ENCODE peak calls at places on chromosomes 1 and 21, in ten cellular contexts. X is activated CD8-positive, alpha-beta T cell treated with anti-CD3 and anti-CD28 coated beads for 36 hours; G is central memory CD8-positive, alpha-beta T cell; Q is IMR-90; K is activated naive CD8-positive, alpha-beta T cell treated with anti-CD3 and anti-CD28 coated beads, Interleukin-2, amount 50 U/mL, for 24 hours; O is activated T-cell treated with anti-CD3 and anti-CD28 coated beads, Interleukin-2, amount 50 U/mL, for 4 hours; I is left cardiac atrium; H is right cardiac atrium; M is left colon; A is activated CD4-positive, CD25-positive, alpha-beta regulatory T cell treated with anti-CD3 and anti-CD28 coated beads, Interleukin-2, amount 50 U/mL, for 24 hours. E is an unnamed sample.

GRCh38 chr1:117416546-117417117 is 49.4 kb downstream of the MAN1A2 start:
- ATAC-seq in X (no peak), G (no peak), Q (no peak), K (no peak), O (no peak), I (no peak), H (no peak), M (no peak), A (no peak), E (no peak)

GRCh38 chr1:56903778-56904177 is 49.2 kb downstream of the C8A start:
- ATAC-seq in X (no peak), G (no peak), Q (no peak), K (no peak), O (no peak), I (no peak), H (no peak), M (no peak), A (no peak), E (no peak)

GRCh38 chr1:107830075-107830474 is 134.9 kb downstream of the VAV3 start:
- ATAC-seq in X (no peak), G (no peak), Q (no peak), K (no peak), O (no peak), I (no peak), H (no peak), M (no peak), A (no peak), E (no peak)

GRCh38 chr1:7705048-7705907 is 65.8 kb upstream of the VAMP3 start:
- ATAC-seq in X (no peak), G (peak), Q (no peak), K (no peak), O (no peak), I (peak), H (peak), M (no peak), A (no peak), E (no peak)

GRCh38 chr1:68361511-68361910 is 88.2 kb downstream of the RPE65 start:
- ATAC-seq in X (no peak), G (no peak), Q (no peak), K (no peak), O (no peak), I (peak), H (no peak), M (no peak), A (no peak), E (no peak)

GRCh38 chr1:31441558-31441957 is 28.5 kb downstream of the SERINC2 start:
- ATAC-seq in X (no peak), G (no peak), Q (no peak), K (no peak), O (no peak), I (no peak), H (no peak), M (peak), A (no peak), E (no peak)

GRCh38 chr1:5720936-5721335 is 271.3 kb downstream of the NPHP4 start:
- ATAC-seq in X (no peak), G (no peak), Q (no peak), K (no peak), O (no peak), I (no peak), H (no peak), M (no peak), A (no peak), E (no peak)

GRCh38 chr1:58764294-58764978 is 19.4 kb downstream of the JUN start:
- ATAC-seq in X (no peak), G (no peak), Q (peak), K (no peak), O (no peak), I (peak), H (no peak), M (no peak), A (no peak), E (peak)

GRCh38 chr21:37244506-37245083 is 22.5 kb downstream of the VPS26C start:
- ATAC-seq in X (peak), G (no peak), Q (no peak), K (peak), O (peak), I (no peak), H (no peak), M (no peak), A (peak), E (no peak)

GRCh38 chr1:22575532-22576147 is 12.4 kb downstream of the EPHA8 start:
- ATAC-seq in X (no peak), G (no peak), Q (no peak), K (no peak), O (no peak), I (peak), H (no peak), M (no peak), A (no peak), E (no peak)

GRCh38 chr1:85569737-85570404 is 10.7 kb upstream of the CCN1 start:
- ATAC-seq in X (no peak), G (no peak), Q (no peak), K (no peak), O (no peak), I (no peak), H (no peak), M (no peak), A (no peak), E (no peak)

GRCh38 chr1:239044829-239045228 is 341.5 kb upstream of the CHRM3 start:
- ATAC-seq in X (no peak), G (no peak), Q (no peak), K (no peak), O (no peak), I (no peak), H (no peak), M (no peak), A (no peak), E (no peak)

GRCh38 chr1:156823210-156823790 is 6.7 kb upstream of the SH2D2A start:
- ATAC-seq in X (no peak), G (no peak), Q (no peak), K (no peak), O (no peak), I (no peak), H (no peak), M (no peak), A (no peak), E (peak)

GRCh38 chr1:62304975-62305374 is 14.3 kb downstream of the KANK4 start:
- ATAC-seq in X (no peak), G (no peak), Q (no peak), K (no peak), O (no peak), I (no peak), H (no peak), M (no peak), A (no peak), E (no peak)

GRCh38 chr1:113804421-113805255 is 7.6 kb downstream of the RSBN1 start:
- ATAC-seq in X (peak), G (no peak), Q (peak), K (peak), O (peak), I (peak), H (peak), M (peak), A (no peak), E (peak)

GRCh38 chr1:153697873-153698647 is 19.6 kb downstream of the NPR1 start:
- ATAC-seq in X (no peak), G (no peak), Q (no peak), K (no peak), O (peak), I (peak), H (peak), M (no peak), A (no peak), E (no peak)

GRCh38 chr21:42047821-42048613 is 23.1 kb upstream of the UMODL1 start:
- ATAC-seq in X (no peak), G (no peak), Q (peak), K (no peak), O (no peak), I (peak), H (peak), M (peak), A (no peak), E (no peak)

GRCh38 chr1:111604931-111605330 is 14.7 kb upstream of the RAP1A start:
- ATAC-seq in X (no peak), G (no peak), Q (peak), K (no peak), O (no peak), I (no peak), H (no peak), M (no peak), A (no peak), E (no peak)

GRCh38 chr1:10594481-10595050 is 119.8 kb downstream of the PEX14 start:
- ATAC-seq in X (no peak), G (no peak), Q (no peak), K (no peak), O (no peak), I (peak), H (no peak), M (no peak), A (no peak), E (no peak)

GRCh38 chr1:61330571-61330970 is 248.2 kb downstream of the NFIA start:
- ATAC-seq in X (no peak), G (no peak), Q (no peak), K (no peak), O (no peak), I (no peak), H (no peak), M (no peak), A (no peak), E (no peak)

GRCh38 chr1:159071970-159072582 is 4.5 kb downstream of the AIM2 start:
- ATAC-seq in X (no peak), G (no peak), Q (peak), K (no peak), O (no peak), I (peak), H (peak), M (peak), A (no peak), E (peak)

GRCh38 chr1:206751891-206752290 is 18.7 kb upstream of the IL19 start:
- ATAC-seq in X (no peak), G (no peak), Q (no peak), K (no peak), O (no peak), I (no peak), H (no peak), M (no peak), A (no peak), E (no peak)

GRCh38 chr1:155174334-155175280 is 958 bp downstream of the TRIM46 start:
- ATAC-seq in X (no peak), G (no peak), Q (peak), K (no peak), O (no peak), I (no peak), H (no peak), M (no peak), A (no peak), E (no peak)

GRCh38 chr1:48043524-48043923 is 46.3 kb upstream of the TRABD2B start:
- ATAC-seq in X (no peak), G (no peak), Q (no peak), K (no peak), O (no peak), I (no peak), H (no peak), M (peak), A (no peak), E (peak)

GRCh38 chr1:162220009-162220539 is 150.6 kb downstream of the NOS1AP start:
- ATAC-seq in X (no peak), G (no peak), Q (no peak), K (no peak), O (no peak), I (no peak), H (no peak), M (no peak), A (no peak), E (no peak)

GRCh38 chr21:29209696-29210095 is 79.3 kb downstream of the MAP3K7CL start:
- ATAC-seq in X (no peak), G (no peak), Q (no peak), K (no peak), O (no peak), I (no peak), H (no peak), M (no peak), A (no peak), E (no peak)

GRCh38 chr1:21944261-21945074 is 7.4 kb upstream of the HSPG2 start:
- ATAC-seq in X (no peak), G (no peak), Q (no peak), K (no peak), O (no peak), I (peak), H (peak), M (no peak), A (no peak), E (no peak)

GRCh38 chr1:220255204-220255603 is 17.0 kb downstream of the RAB3GAP2 start:
- ATAC-seq in X (no peak), G (no peak), Q (no peak), K (no peak), O (no peak), I (no peak), H (no peak), M (no peak), A (no peak), E (no peak)

GRCh38 chr1:71044833-71045232 is 2.8 kb downstream of the PTGER3 start:
- ATAC-seq in X (no peak), G (no peak), Q (no peak), K (no peak), O (no peak), I (no peak), H (no peak), M (no peak), A (no peak), E (no peak)

GRCh38 chr1:180365039-180365438 is 135.0 kb downstream of the LHX4 start:
- ATAC-seq in X (no peak), G (no peak), Q (no peak), K (no peak), O (no peak), I (no peak), H (no peak), M (no peak), A (no peak), E (no peak)

GRCh38 chr21:46150491-46151121 is 4.8 kb downstream of the FTCD start:
- ATAC-seq in X (no peak), G (no peak), Q (no peak), K (no peak), O (no peak), I (no peak), H (no peak), M (no peak), A (no peak), E (no peak)

GRCh38 chr1:30929944-30930525 is 21.5 kb upstream of the SDC3 start:
- ATAC-seq in X (peak), G (no peak), Q (peak), K (no peak), O (no peak), I (peak), H (peak), M (peak), A (no peak), E (peak)

GRCh38 chr1:27849951-27850350 is 19.4 kb downstream of the PPP1R8 start:
- ATAC-seq in X (no peak), G (no peak), Q (no peak), K (no peak), O (no peak), I (no peak), H (no peak), M (no peak), A (no peak), E (no peak)

GRCh38 chr1:99648107-99648506 is 2.2 kb downstream of the PALMD start:
- ATAC-seq in X (no peak), G (no peak), Q (no peak), K (no peak), O (no peak), I (peak), H (peak), M (peak), A (no peak), E (no peak)

GRCh38 chr1:97082160-97082848 is 360.7 kb downstream of the PTBP2 start:
- ATAC-seq in X (no peak), G (no peak), Q (no peak), K (no peak), O (no peak), I (no peak), H (no peak), M (no peak), A (no peak), E (no peak)

GRCh38 chr1:205481629-205482071 is 22.8 kb upstream of the CDK18 start:
- ATAC-seq in X (peak), G (no peak), Q (no peak), K (peak), O (no peak), I (no peak), H (no peak), M (no peak), A (no peak), E (no peak)

GRCh38 chr1:80021891-80022290 is 1015.4 kb upstream of the ADGRL4 start:
- ATAC-seq in X (no peak), G (no peak), Q (no peak), K (no peak), O (no peak), I (no peak), H (no peak), M (no peak), A (no peak), E (no peak)

GRCh38 chr21:35178812-35179211 is 129.7 kb upstream of the RUNX1 start:
- ATAC-seq in X (peak), G (no peak), Q (no peak), K (peak), O (peak), I (no peak), H (no peak), M (no peak), A (peak), E (peak)